ENCODE peak calls at places on chromosomes 12 and 14, in four cellular contexts. Y, E, F and O are unnamed samples.

GRCh38 chr12:121806556-121807308 is 2.9 kb downstream of the SETD1B start:
- DNase-seq in Y (no peak), E (no peak), F (peak), O (peak)

GRCh38 chr14:101595887-101596721 is 34.8 kb downstream of the DIO3 start:
- DNase-seq in Y (no peak), E (no peak), F (no peak), O (no peak)

GRCh38 chr12:71556881-71557280 is 106.8 kb downstream of the ZFC3H1 start:
- DNase-seq in Y (no peak), E (peak), F (no peak), O (no peak)

GRCh38 chr12:46351861-46352595 is 20.5 kb downstream of the SLC38A2 start:
- DNase-seq in Y (no peak), E (no peak), F (no peak), O (no peak)

GRCh38 chr14:20684662-20685456 is 499 bp downstream of the RNASE4 start:
- DNase-seq in Y (peak), E (peak), F (no peak), O (no peak)

GRCh38 chr12:65022441-65022840 is 98.7 kb downstream of the WIF1 start:
- DNase-seq in Y (no peak), E (peak), F (no peak), O (no peak)

GRCh38 chr14:38931969-38932652 is 170.9 kb downstream of the SEC23A start:
- DNase-seq in Y (peak), E (peak), F (no peak), O (no peak)

GRCh38 chr14:103581954-103582703 is 19.4 kb downstream of the COA8 start:
- DNase-seq in Y (no peak), E (no peak), F (no peak), O (no peak)

GRCh38 chr12:25200703-25201102 is 5.7 kb downstream of the ETFRF1 start:
- DNase-seq in Y (no peak), E (no peak), F (no peak), O (no peak)

GRCh38 chr14:95527392-95528002 is 7.4 kb upstream of the GLRX5 start:
- DNase-seq in Y (no peak), E (peak), F (no peak), O (peak)

GRCh38 chr14:34665785-34666425 is 36.0 kb upstream of the SNX6 start:
- DNase-seq in Y (no peak), E (no peak), F (no peak), O (no peak)

GRCh38 chr14:20468773-20469241 is 399 bp upstream of the PNP start:
- DNase-seq in Y (no peak), E (no peak), F (no peak), O (no peak)

GRCh38 chr12:93778306-93778705 is 101.1 kb downstream of the CRADD start:
- DNase-seq in Y (no peak), E (no peak), F (no peak), O (no peak)

GRCh38 chr12:118064608-118065007 is 3.6 kb upstream of the WSB2 start:
- DNase-seq in Y (peak), E (no peak), F (peak), O (peak)

GRCh38 chr12:123187637-123188036 is 36.7 kb upstream of the PITPNM2 start:
- DNase-seq in Y (no peak), E (no peak), F (no peak), O (no peak)

GRCh38 chr12:64696065-64696741 is 63.0 kb downstream of the GNS start:
- DNase-seq in Y (no peak), E (peak), F (peak), O (peak)

GRCh38 chr14:78644824-78645559 is 474.8 kb downstream of the NRXN3 start:
- DNase-seq in Y (peak), E (no peak), F (no peak), O (no peak)

GRCh38 chr12:130043685-130044421 is 118.4 kb upstream of the FZD10 start:
- DNase-seq in Y (no peak), E (peak), F (no peak), O (no peak)

GRCh38 chr12:122421815-122422737 is at the start of gene CLIP1:
- DNase-seq in Y (peak), E (peak), F (peak), O (peak)

GRCh38 chr14:22837750-22838538 is 1.6 kb downstream of the MMP14 start:
- DNase-seq in Y (peak), E (no peak), F (no peak), O (no peak)

GRCh38 chr14:72892879-72893635 is 844 bp downstream of the DPF3 start:
- DNase-seq in Y (peak), E (no peak), F (peak), O (peak)

GRCh38 chr14:104801284-104802119 is 601 bp downstream of the ZBTB42 start:
- DNase-seq in Y (no peak), E (no peak), F (peak), O (peak)

GRCh38 chr12:78210894-78211302 is 380.2 kb downstream of the NAV3 start:
- DNase-seq in Y (no peak), E (no peak), F (no peak), O (no peak)

GRCh38 chr14:102930753-102931579 is 8.5 kb downstream of the AMN start:
- DNase-seq in Y (peak), E (no peak), F (no peak), O (no peak)

GRCh38 chr12:124191024-124191359 is 103.9 kb upstream of the RFLNA start:
- DNase-seq in Y (no peak), E (no peak), F (peak), O (peak)

GRCh38 chr14:21408152-21408551 is 24.3 kb upstream of the SUPT16H start:
- DNase-seq in Y (no peak), E (no peak), F (no peak), O (no peak)

GRCh38 chr12:113142173-113142885 is 6.8 kb upstream of the RASAL1 start:
- DNase-seq in Y (no peak), E (peak), F (no peak), O (peak)

GRCh38 chr14:49160983-49161382 is 425.2 kb downstream of the RPS29 start:
- DNase-seq in Y (no peak), E (no peak), F (no peak), O (no peak)

DNA sequence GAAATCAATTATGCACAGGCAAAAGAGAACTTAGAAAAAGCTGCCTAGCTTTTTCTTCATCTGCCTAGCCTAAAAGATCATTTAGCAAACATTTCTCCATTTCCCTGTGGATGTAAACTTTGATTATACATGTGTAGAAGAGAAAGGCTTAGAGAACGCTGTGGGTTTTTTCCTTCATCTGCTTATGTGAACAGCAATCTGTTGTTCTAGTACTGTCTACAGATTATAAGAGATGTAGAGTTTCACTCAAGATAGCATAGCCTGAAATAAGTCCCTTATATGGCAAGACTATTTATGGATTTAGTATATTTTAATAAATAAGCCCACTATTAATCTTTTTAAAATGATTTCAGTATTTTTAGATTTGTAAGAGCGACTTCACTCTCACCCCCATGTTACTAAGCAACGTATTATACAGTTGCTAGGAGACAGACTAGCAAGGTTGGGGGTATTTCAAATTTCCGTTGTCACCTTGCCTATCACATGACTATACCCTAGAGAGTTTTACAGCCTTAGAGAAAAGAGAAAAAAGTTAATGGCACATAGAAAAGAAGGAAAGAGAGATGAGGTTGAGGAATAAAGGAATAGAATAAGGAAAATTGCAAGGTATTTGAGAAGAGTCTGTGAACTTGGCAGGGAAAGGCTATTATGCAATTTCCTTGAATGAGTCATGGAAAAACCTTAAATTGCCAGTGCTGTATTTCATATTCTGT is 12.2 kb upstream of the TUBA1A start:
- DNase-seq in Y (no peak), E (no peak), F (peak), O (peak)
- TF ChIP-seq FOXJ3 in Y (no peak), E (no peak), F (no peak), O (no peak)

DNA sequence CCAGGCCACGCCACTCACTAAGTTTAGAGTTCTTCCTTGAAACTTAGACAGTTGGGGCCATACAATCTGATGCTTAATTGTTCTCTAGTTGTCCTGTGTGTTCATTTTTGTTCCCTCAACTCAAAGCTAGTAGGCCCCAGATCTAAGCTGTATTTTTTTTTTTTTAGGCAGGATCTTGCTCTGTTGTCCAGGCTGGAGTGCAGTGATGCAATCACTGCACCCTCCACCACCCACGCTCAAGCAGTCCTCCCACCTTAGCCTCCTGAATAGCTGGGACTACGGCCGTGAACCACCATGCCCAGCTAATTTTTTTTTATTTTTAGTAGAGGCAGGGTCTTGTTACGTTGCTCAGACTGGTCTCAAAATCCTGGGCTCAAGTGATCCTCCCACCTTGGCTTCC is 7.5 kb downstream of the TNFRSF1A start:
- DNase-seq in Y (no peak), E (no peak), F (no peak), O (no peak)
- TF ChIP-seq FOXJ3 in Y (no peak), E (no peak), F (no peak), O (no peak)

GRCh38 chr14:36973806-36974442 is 198.5 kb downstream of the SLC25A21 start:
- DNase-seq in Y (no peak), E (no peak), F (no peak), O (no peak)
- TF ChIP-seq FOXJ3 in Y (no peak), E (no peak), F (no peak), O (no peak)

GRCh38 chr14:92039073-92039719 is 663 bp downstream of the TRIP11 start:
- DNase-seq in Y (peak), E (peak), F (peak), O (peak)
- TF ChIP-seq FOXJ3 in Y (no peak), E (no peak), F (no peak), O (no peak)

GRCh38 chr12:127247937-127248336 is 1019.0 kb upstream of the TMEM132C start:
- DNase-seq in Y (no peak), E (no peak), F (no peak), O (no peak)

GRCh38 chr12:127240249-127240929 is 1026.6 kb upstream of the TMEM132C start:
- DNase-seq in Y (no peak), E (no peak), F (no peak), O (no peak)

GRCh38 chr12:127245437-127245836 is 1021.5 kb upstream of the TMEM132C start:
- DNase-seq in Y (no peak), E (no peak), F (no peak), O (no peak)

GRCh38 chr12:127241056-127241830 is 1025.7 kb upstream of the TMEM132C start:
- DNase-seq in Y (no peak), E (no peak), F (no peak), O (no peak)

DNA sequence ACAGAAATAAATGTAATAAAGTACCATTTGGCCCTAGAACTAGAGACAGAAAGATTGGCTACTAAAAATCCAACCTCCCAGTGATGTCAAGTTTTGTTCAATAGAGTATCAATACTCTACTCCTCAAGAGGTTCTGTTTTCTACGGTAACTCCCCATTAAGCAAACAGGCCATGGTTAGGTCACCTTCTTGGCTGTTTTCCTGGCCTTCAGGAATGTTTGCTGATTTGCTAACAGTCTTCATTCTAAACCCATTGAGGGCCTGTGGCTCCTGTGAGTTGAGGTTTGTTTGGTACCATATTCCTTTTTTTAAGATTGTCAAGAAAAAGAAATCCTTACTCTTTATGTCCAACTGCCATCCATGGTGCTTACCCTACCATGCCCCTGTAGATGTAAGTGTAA is 1022.0 kb upstream of the TMEM132C start:
- DNase-seq in Y (no peak), E (no peak), F (no peak), O (no peak)
- TF ChIP-seq FOXJ3 in Y (no peak), E (no peak), F (no peak), O (no peak)

GRCh38 chr12:114342651-114343050 is 63.3 kb downstream of the TBX5 start:
- DNase-seq in Y (no peak), E (no peak), F (no peak), O (no peak)

GRCh38 chr12:114343585-114343984 is 62.4 kb downstream of the TBX5 start:
- DNase-seq in Y (no peak), E (no peak), F (no peak), O (no peak)

GRCh38 chr12:114335607-114336006 is 70.3 kb downstream of the TBX5 start:
- DNase-seq in Y (peak), E (no peak), F (no peak), O (no peak)

GRCh38 chr12:114340231-114340630 is 65.7 kb downstream of the TBX5 start:
- DNase-seq in Y (no peak), E (no peak), F (no peak), O (no peak)

GRCh38 chr12:114339626-114340025 is 66.3 kb downstream of the TBX5 start:
- DNase-seq in Y (no peak), E (no peak), F (no peak), O (no peak)
- TF ChIP-seq FOXJ3 in Y (no peak), E (no peak), F (no peak), O (no peak)